ENCODE peak calls at places on chromosome 3, in five cellular contexts. S is GM06990, V is RWPE2, Y is right lobe of liver, M is tibial nerve. Q is an unnamed sample. For H3K27me3, the result is how much of the 10 kb centered on the place peaks cover.

GRCh38 chr3:101179637-101180036 is 140.7 kb downstream of the IMPG2 start:
- DNase-seq in S (no peak), V (no peak), Y (no peak), M (no peak), Q (peak)

GRCh38 chr3:155790272-155790918 is 15.7 kb downstream of the C3orf33 start:
- DNase-seq in S (no peak), V (no peak), Y (no peak), M (no peak), Q (no peak)

GRCh38 chr3:27219127-27219860 is 149.9 kb downstream of the NEK10 start:
- DNase-seq in S (no peak), V (no peak), Y (no peak), M (no peak), Q (no peak)

GRCh38 chr3:13879102-13879945 is 547 bp downstream of the WNT7A start:
- DNase-seq in S (no peak), V (no peak), Y (no peak), M (no peak), Q (no peak)

GRCh38 chr3:150743508-150743907 is 19.5 kb downstream of the SIAH2 start:
- DNase-seq in S (no peak), V (no peak), Y (no peak), M (no peak), Q (no peak)

GRCh38 chr3:157807286-157807685 is 298.9 kb downstream of the SHOX2 start:
- DNase-seq in S (no peak), V (no peak), Y (no peak), M (no peak), Q (no peak)

GRCh38 chr3:183745300-183746098 is 47.9 kb downstream of the YEATS2 start:
- DNase-seq in S (no peak), V (no peak), Y (no peak), M (no peak), Q (no peak)

GRCh38 chr3:143775401-143775970 is 72.8 kb downstream of the SLC9A9 start:
- DNase-seq in S (no peak), V (no peak), Y (no peak), M (no peak), Q (no peak)

GRCh38 chr3:110318108-110318507 is 753.5 kb upstream of the NECTIN3 start:
- DNase-seq in S (no peak), V (no peak), Y (no peak), M (no peak), Q (no peak)

GRCh38 chr3:15983232-15983631 is 185.5 kb upstream of the ANKRD28 start:
- DNase-seq in S (no peak), V (peak), Y (no peak), M (no peak), Q (peak)

GRCh38 chr3:177481329-177481728 is 284.0 kb upstream of the TBL1XR1 start:
- DNase-seq in S (no peak), V (no peak), Y (no peak), M (no peak), Q (no peak)

GRCh38 chr3:136898954-136899353 is 36.9 kb downstream of the NCK1 start:
- DNase-seq in S (no peak), V (no peak), Y (no peak), M (no peak), Q (no peak)

GRCh38 chr3:122533931-122534334 is 19.2 kb upstream of the KPNA1 start:
- DNase-seq in S (peak), V (peak), Y (no peak), M (no peak), Q (peak)

GRCh38 chr3:11356269-11356668 is 84.1 kb downstream of the ATG7 start:
- DNase-seq in S (no peak), V (no peak), Y (no peak), M (no peak), Q (no peak)

GRCh38 chr3:74693696-74694393 is 79.4 kb upstream of the CNTN3 start:
- DNase-seq in S (no peak), V (no peak), Y (no peak), M (no peak), Q (no peak)

GRCh38 chr3:10845839-10846656 is 30.0 kb downstream of the SLC6A11 start:
- DNase-seq in S (peak), V (no peak), Y (no peak), M (no peak), Q (no peak)

GRCh38 chr3:171260899-171261298 is 199.3 kb downstream of the TNIK start:
- DNase-seq in S (no peak), V (no peak), Y (no peak), M (no peak), Q (no peak)

GRCh38 chr3:23761440-23761896 is 44.3 kb upstream of the UBE2E1 start:
- DNase-seq in S (peak), V (no peak), Y (no peak), M (no peak), Q (no peak)

GRCh38 chr3:32403663-32404062 is 12.0 kb downstream of the CMTM7 start:
- DNase-seq in S (no peak), V (no peak), Y (no peak), M (no peak), Q (no peak)

GRCh38 chr3:69142090-69142489 is 19.7 kb upstream of the LMOD3 start:
- DNase-seq in S (no peak), V (no peak), Y (no peak), M (no peak), Q (no peak)

GRCh38 chr3:187986514-187986934 is 167.4 kb upstream of the LPP start:
- DNase-seq in S (no peak), V (peak), Y (no peak), M (no peak), Q (peak)

GRCh38 chr3:105729662-105730061 is 139.2 kb downstream of the CBLB start:
- DNase-seq in S (no peak), V (no peak), Y (no peak), M (no peak), Q (no peak)

GRCh38 chr3:110193114-110193513 is 855.8 kb upstream of the DPPA4 start:
- DNase-seq in S (no peak), V (no peak), Y (no peak), M (no peak), Q (no peak)

GRCh38 chr3:44845528-44846520 is 15.9 kb upstream of the TMEM42 start:
- DNase-seq in S (no peak), V (no peak), Y (no peak), M (no peak), Q (no peak)

GRCh38 chr3:156551261-156551660 is 3.7 kb downstream of the SSR3 start:
- DNase-seq in S (no peak), V (no peak), Y (no peak), M (no peak), Q (no peak)

GRCh38 chr3:139251529-139251928 is 92.3 kb upstream of the MRPS22 start:
- DNase-seq in S (no peak), V (no peak), Y (peak), M (no peak), Q (no peak)

GRCh38 chr3:187838016-187838535 is 92.8 kb upstream of the BCL6 start:
- DNase-seq in S (no peak), V (no peak), Y (no peak), M (no peak), Q (no peak)

GRCh38 chr3:58824285-58824684 is 157.7 kb upstream of the FAM3D start:
- DNase-seq in S (no peak), V (no peak), Y (peak), M (peak), Q (no peak)

GRCh38 chr3:43185656-43186375 is 79.9 kb upstream of the POMGNT2 start:
- DNase-seq in S (no peak), V (no peak), Y (no peak), M (no peak), Q (peak)

GRCh38 chr3:195522254-195523023 is 20.7 kb downstream of the PPP1R2 start:
- DNase-seq in S (no peak), V (no peak), Y (no peak), M (no peak), Q (no peak)

GRCh38 chr3:121698914-121699313 is 38.2 kb upstream of the HCLS1 start:
- DNase-seq in S (no peak), V (no peak), Y (no peak), M (peak), Q (no peak)

GRCh38 chr3:173306110-173306509 is 91.4 kb upstream of the NLGN1 start:
- DNase-seq in S (no peak), V (no peak), Y (no peak), M (no peak), Q (no peak)

GRCh38 chr3:14765065-14765410 is 53.7 kb upstream of the FGD5 start:
- DNase-seq in S (no peak), V (no peak), Y (no peak), M (no peak), Q (no peak)

GRCh38 chr3:111668912-111669488 is 73.9 kb upstream of the ZBED2 start:
- DNase-seq in S (no peak), V (no peak), Y (no peak), M (no peak), Q (no peak)

GRCh38 chr3:66475386-66476020 is 25.3 kb downstream of the LRIG1 start:
- DNase-seq in S (no peak), V (no peak), Y (no peak), M (no peak), Q (no peak)

GRCh38 chr3:32569540-32570425 is 875 bp downstream of the DYNC1LI1 start:
- DNase-seq in S (peak), V (peak), Y (peak), M (peak), Q (no peak)

GRCh38 chr3:113825090-113825489 is 13.5 kb upstream of the GRAMD1C start:
- DNase-seq in S (peak), V (no peak), Y (no peak), M (no peak), Q (no peak)

GRCh38 chr3:117734431-117734830 is 1024.9 kb downstream of the TUSC7 start:
- DNase-seq in S (no peak), V (no peak), Y (no peak), M (no peak), Q (no peak)

GRCh38 chr3:134810052-134810435 is 15.0 kb downstream of the EPHB1 start:
- DNase-seq in S (no peak), V (no peak), Y (no peak), M (no peak), Q (no peak)

GRCh38 chr3:106198828-106199194 is 330.0 kb upstream of the CBLB start:
- DNase-seq in S (no peak), V (no peak), Y (no peak), M (peak), Q (peak)

DNA sequence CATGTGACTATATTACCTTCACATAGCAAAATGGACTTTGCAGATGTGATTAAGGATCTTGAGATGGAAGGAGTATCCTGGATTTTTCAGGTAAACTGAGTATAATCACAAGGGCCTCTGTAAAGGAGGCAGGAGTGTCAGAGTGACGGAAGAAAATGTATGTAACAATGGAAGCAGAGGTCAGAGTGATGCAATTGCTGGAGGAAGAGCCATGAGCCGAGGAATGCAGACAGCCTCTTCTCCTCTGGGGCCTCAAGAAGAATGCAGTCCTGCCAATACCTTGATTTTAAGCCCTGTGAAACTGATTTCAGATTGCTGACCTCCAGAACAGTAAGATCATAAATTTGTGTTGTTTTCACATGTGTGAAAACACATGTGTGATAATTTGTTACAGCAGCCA is 15.1 kb downstream of the HEMK1 start:
- DNase-seq in S (no peak), V (no peak), Y (no peak), M (no peak), Q (no peak)
- TF ChIP-seq CTCF in S (no peak), V (no peak), Y (no peak), M (no peak), Q (no peak)

GRCh38 chr3:71754610-71755253 is 1.1 kb downstream of the GPR27 start:
- DNase-seq in S (no peak), V (no peak), Y (peak), M (no peak), Q (no peak)
- H3K4me3 ChIP-seq in S (no peak), V (peak), Y (no peak), M (peak), Q (no peak)

GRCh38 chr3:50189989-50190388 is 1.4 kb upstream of the GNAT1 start:
- DNase-seq in S (no peak), V (no peak), Y (no peak), M (no peak), Q (no peak)
- H3K27me3 ChIP-seq in S (under half), V (under half), Y (under half), M (under half), Q (under half)

GRCh38 chr3:197253243-197253947 is 45.0 kb downstream of the DLG1 start:
- DNase-seq in S (no peak), V (no peak), Y (no peak), M (no peak), Q (no peak)

GRCh38 chr3:197258168-197258755 is 40.1 kb downstream of the DLG1 start:
- DNase-seq in S (no peak), V (no peak), Y (no peak), M (no peak), Q (no peak)

GRCh38 chr3:197256836-197257444 is 41.5 kb downstream of the DLG1 start:
- DNase-seq in S (peak), V (no peak), Y (no peak), M (peak), Q (peak)

GRCh38 chr3:197257711-197258110 is 40.7 kb downstream of the DLG1 start:
- DNase-seq in S (no peak), V (no peak), Y (no peak), M (no peak), Q (no peak)

DNA sequence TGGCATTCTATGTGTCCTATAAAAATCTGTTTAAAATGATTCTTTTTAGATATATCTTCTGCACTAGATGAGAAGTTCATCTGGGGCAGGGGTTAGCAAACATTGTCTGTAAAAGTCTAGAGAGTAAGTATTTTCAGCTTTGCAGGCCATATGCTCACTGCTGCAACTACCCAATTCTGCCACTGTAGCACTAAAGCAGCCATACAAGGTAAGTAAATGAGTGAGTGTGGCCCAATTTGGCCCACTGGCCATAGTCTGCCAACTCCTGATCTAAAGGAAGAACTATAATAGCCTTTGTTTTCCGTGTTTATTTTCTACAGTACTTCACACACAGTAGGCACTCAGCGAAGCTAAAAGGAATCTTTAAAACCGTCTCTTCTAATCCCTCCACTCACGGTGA is 42.3 kb downstream of the DLG1 start:
- DNase-seq in S (no peak), V (no peak), Y (no peak), M (no peak), Q (no peak)
- TF ChIP-seq CTCF in S (no peak), V (no peak), Y (no peak), M (no peak), Q (no peak)

DNA sequence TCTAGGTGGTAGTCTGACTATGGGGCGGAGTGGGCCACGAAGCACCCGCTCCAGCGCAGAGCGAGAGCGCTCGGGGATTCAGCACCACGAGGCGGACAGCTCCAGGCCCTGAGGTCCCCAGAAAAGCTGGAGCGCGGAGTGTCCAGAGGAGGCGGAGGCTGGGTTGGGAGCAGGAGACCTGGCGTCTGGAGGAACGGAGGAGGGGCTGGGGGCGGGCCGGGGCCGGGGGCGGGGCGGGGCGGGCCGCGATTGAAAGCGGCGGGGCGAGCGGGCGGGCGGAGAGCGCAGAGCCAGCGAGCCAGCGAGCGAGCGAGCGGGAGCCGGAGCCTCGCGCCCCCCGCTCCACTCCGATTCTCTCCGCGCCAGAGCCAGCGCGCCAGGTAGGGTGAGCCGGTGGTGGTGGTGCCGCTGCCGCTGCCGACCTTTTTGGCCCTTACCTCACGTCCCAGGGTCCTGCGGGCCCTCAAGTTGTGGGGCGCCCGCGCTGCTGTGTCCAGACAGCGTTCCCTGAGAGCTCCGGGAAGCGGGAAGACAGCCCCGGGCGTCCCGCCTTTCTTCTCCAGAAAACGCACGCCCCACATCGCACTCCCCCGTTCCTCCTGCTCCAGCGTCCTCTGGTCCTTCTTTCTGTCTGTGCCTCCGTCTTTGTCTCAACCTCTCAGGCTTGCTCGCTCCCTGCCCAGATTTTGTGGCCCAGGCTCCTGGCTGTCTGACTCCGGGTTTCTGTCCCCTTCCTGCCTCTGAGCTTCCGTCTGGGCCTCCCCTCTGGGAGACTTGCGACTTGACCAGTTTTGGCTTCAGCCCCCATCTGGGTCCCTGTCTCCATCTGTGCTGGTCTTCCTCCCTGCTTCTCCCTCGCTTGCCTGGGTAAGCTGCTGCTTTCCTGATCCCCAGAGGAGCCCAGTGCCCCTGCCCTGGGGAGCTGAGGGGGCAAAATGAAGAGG is at the start of gene GRM2:
- DNase-seq in S (no peak), V (peak), Y (peak), M (peak), Q (peak)
- H3K4me3 ChIP-seq in S (no peak), V (peak), Y (peak), M (no peak), Q (peak)

GRCh38 chr3:25430942-25431570 is 3.0 kb downstream of the RARB start:
- DNase-seq in S (no peak), V (no peak), Y (no peak), M (no peak), Q (no peak)

GRCh38 chr3:25432191-25432720 is 4.2 kb downstream of the RARB start:
- DNase-seq in S (no peak), V (no peak), Y (no peak), M (no peak), Q (no peak)

GRCh38 chr3:25433106-25433505 is 5.0 kb downstream of the RARB start:
- DNase-seq in S (no peak), V (no peak), Y (no peak), M (no peak), Q (no peak)

GRCh38 chr3:25429960-25430941 is 2.2 kb downstream of the RARB start:
- DNase-seq in S (no peak), V (no peak), Y (no peak), M (no peak), Q (no peak)

GRCh38 chr3:25433868-25434267 is 5.8 kb downstream of the RARB start:
- DNase-seq in S (no peak), V (no peak), Y (no peak), M (no peak), Q (no peak)
- H3K27me3 ChIP-seq in S (under half), V (under half), Y (under half), M (under half), Q (under half)

GRCh38 chr3:60742606-60743145 is 508.6 kb downstream of the FHIT start:
- DNase-seq in S (no peak), V (no peak), Y (no peak), M (no peak), Q (no peak)

GRCh38 chr3:60743631-60744164 is 507.6 kb downstream of the FHIT start:
- DNase-seq in S (no peak), V (no peak), Y (no peak), M (no peak), Q (no peak)

GRCh38 chr3:60746690-60747416 is 504.4 kb downstream of the FHIT start:
- DNase-seq in S (no peak), V (no peak), Y (no peak), M (no peak), Q (no peak)

DNA sequence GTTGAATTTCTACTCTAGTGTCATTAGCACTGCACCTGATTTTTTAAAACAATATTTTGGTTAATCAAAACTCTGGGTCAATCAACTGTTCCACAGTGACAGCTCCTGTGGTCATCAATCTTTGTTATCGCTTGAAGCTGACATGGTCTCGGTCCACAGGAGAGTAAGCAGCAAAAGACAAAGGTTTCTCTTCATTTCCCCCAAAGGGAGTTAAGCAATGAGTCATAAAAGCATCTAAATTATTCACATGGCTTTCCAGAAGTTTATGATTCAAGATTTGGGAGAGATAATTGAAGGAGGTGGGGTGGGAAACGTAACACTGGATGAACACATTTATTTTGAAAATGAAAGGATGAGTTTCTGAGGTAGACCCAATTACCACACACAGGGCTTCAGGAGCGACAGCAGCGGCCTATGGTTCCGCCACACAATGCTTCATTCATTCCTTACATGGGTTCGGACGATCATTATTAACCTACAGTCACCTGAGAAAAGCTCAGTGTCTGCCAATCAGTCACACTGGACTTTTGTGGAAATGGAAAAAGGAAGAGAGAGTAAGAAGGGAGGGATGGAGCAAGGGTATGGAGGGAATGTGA is 505.1 kb downstream of the FHIT start:
- DNase-seq in S (no peak), V (no peak), Y (no peak), M (no peak), Q (no peak)
- TF ChIP-seq CTCF in S (no peak), V (no peak), Y (no peak), M (no peak), Q (no peak)